ENCODE peak calls at places on chromosomes 1 and 21, in eight cellular contexts. One of them, this sample, is unnamed.

GRCh38 chr1:23964235-23964668 is 4.6 kb downstream of the PNRC2 start:
- DNase-seq in SK-N-SH: no peak
- DNase-seq in psoas muscle: no peak
- DNase-seq in adrenal gland: no peak
- DNase-seq in uterus: no peak
- DNase-seq in BJ: no peak
- DNase-seq in chondrocyte: no peak
- DNase-seq in brain microvascular endothelial cell: no peak
- DNase-seq in this sample: no peak

GRCh38 chr1:154809436-154810413 is 60.4 kb downstream of the KCNN3 start:
- DNase-seq in SK-N-SH: no peak
- DNase-seq in psoas muscle: peak; percentile 67
- DNase-seq in adrenal gland: peak; percentile 35
- DNase-seq in uterus: peak; percentile 72
- DNase-seq in BJ: no peak
- DNase-seq in chondrocyte: no peak
- DNase-seq in brain microvascular endothelial cell: peak; percentile 49
- DNase-seq in this sample: no peak

GRCh38 chr1:106836708-106837107 is 219.8 kb upstream of the PRMT6 start:
- DNase-seq in SK-N-SH: no peak
- DNase-seq in psoas muscle: no peak
- DNase-seq in adrenal gland: no peak
- DNase-seq in uterus: no peak
- DNase-seq in BJ: no peak
- DNase-seq in chondrocyte: no peak
- DNase-seq in brain microvascular endothelial cell: no peak
- DNase-seq in this sample: no peak

GRCh38 chr1:24975391-24975790 is 45.3 kb upstream of the RUNX3 start:
- DNase-seq in SK-N-SH: no peak
- DNase-seq in psoas muscle: no peak
- DNase-seq in adrenal gland: no peak
- DNase-seq in uterus: no peak
- DNase-seq in BJ: no peak
- DNase-seq in chondrocyte: no peak
- DNase-seq in brain microvascular endothelial cell: no peak
- DNase-seq in this sample: no peak

GRCh38 chr1:183879477-183879876 is 74.6 kb downstream of the RGL1 start:
- DNase-seq in SK-N-SH: no peak
- DNase-seq in psoas muscle: no peak
- DNase-seq in adrenal gland: no peak
- DNase-seq in uterus: no peak
- DNase-seq in BJ: no peak
- DNase-seq in chondrocyte: no peak
- DNase-seq in brain microvascular endothelial cell: no peak
- DNase-seq in this sample: no peak

GRCh38 chr1:158248771-158249170 is 5.5 kb upstream of the CD1A start:
- DNase-seq in SK-N-SH: no peak
- DNase-seq in psoas muscle: no peak
- DNase-seq in adrenal gland: no peak
- DNase-seq in uterus: no peak
- DNase-seq in BJ: no peak
- DNase-seq in chondrocyte: no peak
- DNase-seq in brain microvascular endothelial cell: no peak
- DNase-seq in this sample: no peak

GRCh38 chr1:224768971-224769370 is 152.9 kb downstream of the CNIH3 start:
- DNase-seq in SK-N-SH: no peak
- DNase-seq in psoas muscle: no peak
- DNase-seq in adrenal gland: no peak
- DNase-seq in uterus: no peak
- DNase-seq in BJ: no peak
- DNase-seq in chondrocyte: no peak
- DNase-seq in brain microvascular endothelial cell: no peak
- DNase-seq in this sample: no peak

GRCh38 chr1:21886486-21887215 is 50.5 kb downstream of the HSPG2 start:
- DNase-seq in SK-N-SH: no peak
- DNase-seq in psoas muscle: peak; percentile 40
- DNase-seq in adrenal gland: no peak
- DNase-seq in uterus: no peak
- DNase-seq in BJ: no peak
- DNase-seq in chondrocyte: no peak
- DNase-seq in brain microvascular endothelial cell: no peak
- DNase-seq in this sample: no peak

GRCh38 chr1:154910851-154911250 is 25.7 kb downstream of the PMVK start:
- DNase-seq in SK-N-SH: no peak
- DNase-seq in psoas muscle: no peak
- DNase-seq in adrenal gland: no peak
- DNase-seq in uterus: no peak
- DNase-seq in BJ: no peak
- DNase-seq in chondrocyte: peak; percentile 49
- DNase-seq in brain microvascular endothelial cell: no peak
- DNase-seq in this sample: no peak

GRCh38 chr1:153260980-153261792 is 1.7 kb downstream of the LORICRIN start:
- DNase-seq in SK-N-SH: peak; percentile 69
- DNase-seq in psoas muscle: peak; percentile 57
- DNase-seq in adrenal gland: peak; percentile 20
- DNase-seq in uterus: no peak
- DNase-seq in BJ: no peak
- DNase-seq in chondrocyte: peak; percentile 81
- DNase-seq in brain microvascular endothelial cell: peak; percentile 2
- DNase-seq in this sample: peak; percentile 79

GRCh38 chr1:1173793-1174415 is at the start of gene TTLL10:
- DNase-seq in SK-N-SH: peak; percentile 49
- DNase-seq in psoas muscle: peak; percentile 53
- DNase-seq in adrenal gland: peak; percentile 5
- DNase-seq in uterus: no peak
- DNase-seq in BJ: no peak
- DNase-seq in chondrocyte: peak; percentile 89
- DNase-seq in brain microvascular endothelial cell: no peak
- DNase-seq in this sample: peak; percentile 60

GRCh38 chr1:246690100-246690499 is 34.1 kb upstream of the SCCPDH start:
- DNase-seq in SK-N-SH: no peak
- DNase-seq in psoas muscle: no peak
- DNase-seq in adrenal gland: no peak
- DNase-seq in uterus: no peak
- DNase-seq in BJ: no peak
- DNase-seq in chondrocyte: no peak
- DNase-seq in brain microvascular endothelial cell: no peak
- DNase-seq in this sample: no peak

GRCh38 chr1:245893025-245893424 is 614.1 kb downstream of the SMYD3 start:
- DNase-seq in SK-N-SH: no peak
- DNase-seq in psoas muscle: no peak
- DNase-seq in adrenal gland: no peak
- DNase-seq in uterus: no peak
- DNase-seq in BJ: no peak
- DNase-seq in chondrocyte: no peak
- DNase-seq in brain microvascular endothelial cell: no peak
- DNase-seq in this sample: no peak

GRCh38 chr1:40270152-40270834 is 12.3 kb downstream of the ZMPSTE24 start:
- DNase-seq in SK-N-SH: no peak
- DNase-seq in psoas muscle: no peak
- DNase-seq in adrenal gland: no peak
- DNase-seq in uterus: no peak
- DNase-seq in BJ: no peak
- DNase-seq in chondrocyte: no peak
- DNase-seq in brain microvascular endothelial cell: no peak
- DNase-seq in this sample: no peak

GRCh38 chr1:241391926-241392710 is 35.1 kb upstream of the RGS7 start:
- DNase-seq in SK-N-SH: no peak
- DNase-seq in psoas muscle: no peak
- DNase-seq in adrenal gland: no peak
- DNase-seq in uterus: no peak
- DNase-seq in BJ: no peak
- DNase-seq in chondrocyte: no peak
- DNase-seq in brain microvascular endothelial cell: no peak
- DNase-seq in this sample: no peak

GRCh38 chr21:18493420-18493819 is 89.8 kb upstream of the TMPRSS15 start:
- DNase-seq in SK-N-SH: no peak
- DNase-seq in psoas muscle: no peak
- DNase-seq in adrenal gland: peak; percentile 5
- DNase-seq in uterus: no peak
- DNase-seq in BJ: no peak
- DNase-seq in chondrocyte: no peak
- DNase-seq in brain microvascular endothelial cell: peak; percentile 38
- DNase-seq in this sample: no peak

GRCh38 chr1:9265966-9266365 is 26.7 kb upstream of the SPSB1 start:
- DNase-seq in SK-N-SH: no peak
- DNase-seq in psoas muscle: peak; percentile 50
- DNase-seq in adrenal gland: no peak
- DNase-seq in uterus: no peak
- DNase-seq in BJ: no peak
- DNase-seq in chondrocyte: no peak
- DNase-seq in brain microvascular endothelial cell: no peak
- DNase-seq in this sample: peak; percentile 64

GRCh38 chr1:9265037-9265436 is 27.7 kb upstream of the SPSB1 start:
- DNase-seq in SK-N-SH: no peak
- DNase-seq in psoas muscle: peak; percentile 45
- DNase-seq in adrenal gland: no peak
- DNase-seq in uterus: no peak
- DNase-seq in BJ: no peak
- DNase-seq in chondrocyte: no peak
- DNase-seq in brain microvascular endothelial cell: no peak
- DNase-seq in this sample: no peak

GRCh38 chr1:9267827-9268581 is 24.7 kb upstream of the SPSB1 start:
- DNase-seq in SK-N-SH: no peak
- DNase-seq in psoas muscle: peak; percentile 27
- DNase-seq in adrenal gland: no peak
- DNase-seq in uterus: no peak
- DNase-seq in BJ: no peak
- DNase-seq in chondrocyte: no peak
- DNase-seq in brain microvascular endothelial cell: no peak
- DNase-seq in this sample: no peak

GRCh38 chr1:9269078-9269501 is 23.6 kb upstream of the SPSB1 start:
- DNase-seq in SK-N-SH: no peak
- DNase-seq in psoas muscle: peak; percentile 43
- DNase-seq in adrenal gland: no peak
- DNase-seq in uterus: no peak
- DNase-seq in BJ: no peak
- DNase-seq in chondrocyte: peak; percentile 66
- DNase-seq in brain microvascular endothelial cell: no peak
- DNase-seq in this sample: no peak

GRCh38 chr1:9267352-9267686 is 25.4 kb upstream of the SPSB1 start:
- DNase-seq in SK-N-SH: no peak
- DNase-seq in psoas muscle: no peak
- DNase-seq in adrenal gland: no peak
- DNase-seq in uterus: no peak
- DNase-seq in BJ: no peak
- DNase-seq in chondrocyte: no peak
- DNase-seq in brain microvascular endothelial cell: no peak
- DNase-seq in this sample: no peak
- TF ChIP-seq CTCF in SK-N-SH: no peak
- TF ChIP-seq CTCF in psoas muscle: no peak
- TF ChIP-seq CTCF in adrenal gland: no peak
- TF ChIP-seq CTCF in uterus: no peak
- TF ChIP-seq CTCF in BJ: no peak
- TF ChIP-seq CTCF in chondrocyte: no peak
- TF ChIP-seq CTCF in brain microvascular endothelial cell: no peak
- TF ChIP-seq CTCF in this sample: no peak

DNA sequence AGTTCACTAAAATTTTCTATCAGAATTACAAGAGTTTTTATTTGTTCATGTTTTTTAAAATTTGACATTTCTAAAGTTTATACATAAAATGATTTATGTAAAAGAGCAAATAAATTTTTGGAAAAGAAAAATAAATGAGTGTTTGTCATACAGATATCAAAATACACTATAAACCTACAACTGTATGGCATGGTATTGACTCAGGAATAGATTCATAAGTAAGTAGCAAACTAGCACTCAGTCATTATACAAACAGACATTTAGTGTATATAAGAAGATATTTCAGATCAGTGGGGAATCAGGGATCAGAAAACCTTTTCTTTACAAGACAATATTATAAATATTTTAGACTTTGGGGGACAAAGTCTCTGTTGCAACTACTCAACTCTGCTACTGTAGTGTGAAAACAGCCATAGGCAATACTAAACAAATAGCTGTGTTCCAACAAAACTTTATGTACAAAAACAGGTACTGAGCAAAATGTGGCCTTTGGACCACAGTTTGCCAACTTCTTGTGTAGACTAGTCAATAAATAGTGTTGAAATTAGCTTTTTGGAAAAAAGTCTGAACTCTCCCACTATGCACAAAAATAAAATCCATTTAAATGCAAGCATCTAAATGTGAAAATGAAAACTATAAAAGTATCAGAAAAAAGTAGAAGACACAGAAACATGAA is 508.8 kb upstream of the CAMK1G start:
- DNase-seq in SK-N-SH: no peak
- DNase-seq in psoas muscle: no peak
- DNase-seq in adrenal gland: no peak
- DNase-seq in uterus: no peak
- DNase-seq in BJ: no peak
- DNase-seq in chondrocyte: no peak
- DNase-seq in brain microvascular endothelial cell: no peak
- DNase-seq in this sample: no peak
- TF ChIP-seq CTCF in SK-N-SH: no peak
- TF ChIP-seq CTCF in psoas muscle: no peak
- TF ChIP-seq CTCF in adrenal gland: no peak
- TF ChIP-seq CTCF in uterus: no peak
- TF ChIP-seq CTCF in BJ: no peak
- TF ChIP-seq CTCF in chondrocyte: no peak
- TF ChIP-seq CTCF in brain microvascular endothelial cell: no peak
- TF ChIP-seq CTCF in this sample: no peak

GRCh38 chr1:160550572-160551034 is 27.5 kb upstream of the SLAMF6 start:
- DNase-seq in SK-N-SH: no peak
- DNase-seq in psoas muscle: no peak
- DNase-seq in adrenal gland: no peak
- DNase-seq in uterus: no peak
- DNase-seq in BJ: no peak
- DNase-seq in chondrocyte: no peak
- DNase-seq in brain microvascular endothelial cell: no peak
- DNase-seq in this sample: no peak
- TF ChIP-seq CTCF in SK-N-SH: no peak
- TF ChIP-seq CTCF in psoas muscle: no peak
- TF ChIP-seq CTCF in adrenal gland: no peak
- TF ChIP-seq CTCF in uterus: no peak
- TF ChIP-seq CTCF in BJ: no peak
- TF ChIP-seq CTCF in chondrocyte: no peak
- TF ChIP-seq CTCF in brain microvascular endothelial cell: no peak
- TF ChIP-seq CTCF in this sample: no peak

GRCh38 chr1:20703124-20703756 is 14.6 kb downstream of the KIF17 start:
- DNase-seq in SK-N-SH: no peak
- DNase-seq in psoas muscle: no peak
- DNase-seq in adrenal gland: no peak
- DNase-seq in uterus: no peak
- DNase-seq in BJ: no peak
- DNase-seq in chondrocyte: no peak
- DNase-seq in brain microvascular endothelial cell: no peak
- DNase-seq in this sample: no peak

GRCh38 chr1:20701847-20702246 is 16.0 kb downstream of the KIF17 start:
- DNase-seq in SK-N-SH: no peak
- DNase-seq in psoas muscle: no peak
- DNase-seq in adrenal gland: no peak
- DNase-seq in uterus: no peak
- DNase-seq in BJ: no peak
- DNase-seq in chondrocyte: no peak
- DNase-seq in brain microvascular endothelial cell: no peak
- DNase-seq in this sample: no peak

GRCh38 chr1:20701446-20701845 is 16.4 kb downstream of the KIF17 start:
- DNase-seq in SK-N-SH: no peak
- DNase-seq in psoas muscle: no peak
- DNase-seq in adrenal gland: no peak
- DNase-seq in uterus: no peak
- DNase-seq in BJ: no peak
- DNase-seq in chondrocyte: no peak
- DNase-seq in brain microvascular endothelial cell: no peak
- DNase-seq in this sample: no peak

GRCh38 chr1:20700636-20701215 is 17.1 kb downstream of the KIF17 start:
- DNase-seq in SK-N-SH: no peak
- DNase-seq in psoas muscle: no peak
- DNase-seq in adrenal gland: no peak
- DNase-seq in uterus: no peak
- DNase-seq in BJ: no peak
- DNase-seq in chondrocyte: no peak
- DNase-seq in brain microvascular endothelial cell: no peak
- DNase-seq in this sample: no peak

GRCh38 chr1:20702416-20702815 is 15.4 kb downstream of the KIF17 start:
- DNase-seq in SK-N-SH: no peak
- DNase-seq in psoas muscle: no peak
- DNase-seq in adrenal gland: no peak
- DNase-seq in uterus: no peak
- DNase-seq in BJ: no peak
- DNase-seq in chondrocyte: no peak
- DNase-seq in brain microvascular endothelial cell: no peak
- DNase-seq in this sample: no peak
- TF ChIP-seq CTCF in SK-N-SH: peak; percentile 38
- TF ChIP-seq CTCF in psoas muscle: no peak
- TF ChIP-seq CTCF in adrenal gland: no peak
- TF ChIP-seq CTCF in uterus: no peak
- TF ChIP-seq CTCF in BJ: peak; percentile 62
- TF ChIP-seq CTCF in chondrocyte: peak; percentile 54
- TF ChIP-seq CTCF in brain microvascular endothelial cell: peak; percentile 72
- TF ChIP-seq CTCF in this sample: peak; percentile 6

This sample was measured in nephron progenitor cell.